ENCODE peak calls at places on chromosomes 2 and 18, in nine cellular contexts. B is cardiac fibroblast, U is esophagus squamous epithelium, S is body of pancreas, O is K562, V is DND-41, W is heart left ventricle, E is astrocyte of the spinal cord, G is GM23248. N is an unnamed sample.

GRCh38 chr2:86062043-86062442 is 43.6 kb downstream of the POLR1A start:
- DNase-seq in W (no peak), U (no peak), B (peak; percentile 65), E (peak; percentile 63), V (no peak), O (no peak), G (peak; percentile 58), S (no peak), N (no peak)

GRCh38 chr2:220445429-220446105 is 818.1 kb downstream of the SLC4A3 start:
- DNase-seq in G (peak; percentile 20), U (no peak), B (peak; percentile 48), W (no peak), S (no peak), O (no peak), V (no peak), E (peak; percentile 9), N (no peak)

GRCh38 chr2:974454-974853 is 23.8 kb downstream of the SNTG2 start:
- DNase-seq in O (no peak), V (peak; percentile 43), U (no peak), W (no peak), G (no peak), E (peak; percentile 17), B (no peak), S (peak; percentile 67), N (peak; percentile 55)

GRCh38 chr2:113273031-113273551 is 5.6 kb downstream of the PAX8 start:
- DNase-seq in V (peak; percentile 15), E (peak; percentile 62), G (peak; percentile 46), B (no peak), U (no peak), S (no peak), O (peak; percentile 23), W (no peak), N (peak; percentile 44)

GRCh38 chr2:71605781-71606241 is 152.4 kb downstream of the DYSF start:
- DNase-seq in O (no peak), S (peak; percentile 4), W (peak; percentile 63), E (no peak), V (no peak), G (no peak), B (no peak), U (no peak), N (no peak)

GRCh38 chr2:217905395-217905794 is 97.4 kb downstream of the TNS1 start:
- DNase-seq in O (no peak), S (no peak), E (no peak), U (no peak), V (no peak), B (no peak), G (no peak), W (no peak), N (no peak)

GRCh38 chr2:173435574-173435973 is 80.9 kb downstream of the CDCA7 start:
- DNase-seq in W (no peak), B (no peak), E (no peak), S (no peak), V (no peak), O (no peak), U (no peak), G (no peak), N (no peak)

GRCh38 chr18:172361-172760 is 14.0 kb downstream of the USP14 start:
- DNase-seq in S (no peak), O (no peak), V (no peak), B (no peak), W (no peak), U (no peak), E (no peak), G (no peak), N (no peak)

GRCh38 chr2:200786826-200787225 is 24.9 kb upstream of the BZW1 start:
- DNase-seq in U (no peak), W (no peak), B (peak; percentile 97), O (no peak), S (no peak), G (peak; percentile 80), V (no peak), E (peak; percentile 89), N (no peak)

GRCh38 chr2:2590796-2591541 is 259.9 kb upstream of the MYT1L start:
- DNase-seq in V (no peak), U (no peak), G (no peak), W (no peak), E (no peak), B (no peak), S (no peak), O (no peak), N (no peak)

GRCh38 chr18:37701967-37702366 is 136.4 kb upstream of the CELF4 start:
- DNase-seq in U (no peak), W (no peak), E (no peak), V (no peak), B (no peak), G (no peak), O (no peak), S (no peak), N (no peak)

GRCh38 chr18:63377275-63377980 is 10.4 kb upstream of the KDSR start:
- DNase-seq in V (no peak), E (no peak), G (no peak), S (no peak), O (no peak), W (no peak), B (no peak), U (no peak), N (no peak)

GRCh38 chr2:217158906-217159305 is 299.0 kb upstream of the TNP1 start:
- DNase-seq in V (no peak), S (no peak), E (no peak), U (no peak), O (no peak), B (no peak), G (no peak), W (no peak), N (no peak)

GRCh38 chr2:228657807-228658402 is 476.4 kb upstream of the SPHKAP start:
- DNase-seq in E (peak; percentile 48), V (no peak), O (no peak), S (no peak), B (peak; percentile 76), U (no peak), W (no peak), G (peak; percentile 69), N (peak; percentile 72)

GRCh38 chr2:189302274-189302948 is 122.8 kb upstream of the COL5A2 start:
- DNase-seq in O (no peak), E (no peak), V (no peak), W (no peak), S (no peak), B (peak; percentile 49), U (no peak), G (peak; percentile 42), N (no peak)
- H3K4me3 ChIP-seq in O (no peak overlapping the region), E (no peak overlapping the region), V (no peak overlapping the region), W (no peak overlapping the region), S (no peak overlapping the region), B (no peak overlapping the region), U (no peak overlapping the region), G (no peak overlapping the region), N (no peak overlapping the region)

GRCh38 chr2:240818543-240819403 is 1.2 kb downstream of the KIF1A start:
- DNase-seq in B (no peak), O (no peak), W (peak; percentile 49), G (no peak), S (peak; percentile 46), V (no peak), U (no peak), E (no peak), N (peak; percentile 20)
- H3K4me3 ChIP-seq in B (no peak overlapping the region), O (no peak overlapping the region), W (peak overlapping the region; percentile 24), G (no peak overlapping the region), S (peak overlapping the region; percentile 62), V (no peak overlapping the region), U (no peak overlapping the region), E (no peak overlapping the region), N (peak overlapping the region; percentile 45)

DNA sequence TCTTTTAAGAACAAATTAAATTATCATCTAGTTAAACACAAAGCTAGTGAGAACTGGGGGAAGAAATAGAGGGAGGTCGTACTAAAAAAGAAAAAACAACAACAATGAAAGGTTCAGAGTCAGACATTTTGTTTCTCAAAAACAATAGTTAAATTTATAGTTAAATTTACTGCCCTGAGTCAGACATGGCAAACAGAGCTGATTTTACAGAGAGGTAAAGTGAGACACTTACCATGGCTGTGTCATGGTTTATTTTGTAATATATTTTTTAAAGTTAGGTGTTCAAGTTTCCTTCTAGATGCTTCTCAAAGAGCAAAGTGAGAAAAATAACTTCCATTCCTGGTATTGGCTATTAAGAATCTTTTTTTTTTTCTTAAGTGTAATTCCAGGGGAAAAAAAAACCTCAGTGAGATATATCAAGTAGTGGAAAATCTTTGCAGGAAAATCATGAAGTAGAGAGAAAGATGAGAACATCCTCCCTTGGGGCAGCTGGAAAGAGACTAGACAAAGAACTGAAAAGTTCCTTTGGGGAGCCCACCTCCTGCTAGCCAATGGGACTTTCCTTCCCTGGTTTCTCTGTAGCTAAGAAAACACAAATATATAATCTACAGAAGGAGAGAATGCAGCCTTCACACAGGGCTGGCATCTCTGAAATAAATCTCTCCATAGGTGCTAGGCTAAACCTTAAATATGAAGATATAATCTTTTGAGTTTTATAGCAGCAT is 12.3 kb downstream of the KLF7 start:
- DNase-seq in O (no peak), W (no peak), E (peak; percentile 29), V (no peak), S (no peak), U (no peak), G (no peak), B (peak; percentile 39), N (no peak)
- H3K4me3 ChIP-seq in O (no peak overlapping the region), W (no peak overlapping the region), E (no peak overlapping the region), V (no peak overlapping the region), S (no peak overlapping the region), U (no peak overlapping the region), G (peak overlapping the region; percentile 30), B (no peak overlapping the region), N (no peak overlapping the region)

DNA sequence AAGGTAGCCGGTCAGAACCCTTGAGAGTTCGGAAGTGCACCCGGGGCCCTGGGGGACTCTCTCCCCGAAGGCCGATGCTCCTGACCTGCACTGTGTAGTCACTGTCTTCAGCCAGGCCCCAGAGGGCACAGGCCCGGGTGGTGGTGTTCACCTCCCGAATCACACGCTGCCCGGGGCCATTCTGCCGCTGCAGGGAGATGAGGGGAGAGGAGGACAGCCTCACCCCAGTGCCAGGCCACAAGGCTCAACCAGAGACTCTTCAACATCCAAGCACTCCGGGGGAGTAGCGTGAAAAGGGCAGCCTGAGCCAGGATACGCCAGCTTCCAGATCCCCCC is 1.1 kb downstream of the FNDC4 start:
- DNase-seq in O (no peak), U (no peak), V (no peak), G (no peak), S (no peak), B (no peak), W (no peak), E (no peak), N (no peak)
- H3K4me3 ChIP-seq in O (no peak overlapping the region), U (no peak overlapping the region), V (no peak overlapping the region), G (peak overlapping the region; percentile 75), S (no peak overlapping the region), B (peak overlapping the region; percentile 68), W (no peak overlapping the region), E (peak overlapping the region; percentile 73), N (no peak overlapping the region)

N was measured in cardiac muscle cell.